ENCODE peak calls at places on chromosomes 2 and 18, in six cellular contexts. Q is ovary, L is A549, Z is K562, X is esophagus muscularis mucosa, H is tibial nerve. B is an unnamed sample.
A peak's percentile ranks its signal among the peaks of the same experiment; 100 is the strongest.

GRCh38 chr2:66122491-66122890 is 312.4 kb upstream of the MEIS1 start:
- DNase-seq in Q (no peak), L (no peak), Z (no peak), X (no peak), H (no peak), B (no peak)

GRCh38 chr2:9665903-9666302 is 35.1 kb upstream of the YWHAQ start:
- DNase-seq in Q (no peak), L (no peak), Z (no peak), X (no peak), H (no peak), B (no peak)

GRCh38 chr2:49351531-49351930 is 197.2 kb upstream of the FSHR start:
- DNase-seq in Q (no peak), L (no peak), Z (no peak), X (no peak), H (no peak), B (no peak)

GRCh38 chr18:48105317-48105716 is 174.9 kb upstream of the SMAD2 start:
- DNase-seq in Q (no peak), L (no peak), Z (no peak), X (no peak), H (no peak), B (no peak)

GRCh38 chr18:48222118-48222517 is 187.1 kb downstream of the ZBTB7C start:
- DNase-seq in Q (peak; percentile 61), L (no peak), Z (no peak), X (peak; percentile 81), H (no peak), B (peak; percentile 61)

GRCh38 chr2:128318776-128319456 is at the start of gene HS6ST1:
- DNase-seq in Q (peak; percentile 93), L (peak; percentile 60), Z (peak; percentile 92), X (peak; percentile 92), H (peak; percentile 81), B (peak; percentile 98)

GRCh38 chr2:181805228-181806038 is 86.1 kb upstream of the ITPRID2 start:
- DNase-seq in Q (no peak), L (no peak), Z (no peak), X (no peak), H (no peak), B (no peak)

GRCh38 chr2:201149064-201149820 is 33.3 kb downstream of the CFLAR start:
- DNase-seq in Q (no peak), L (peak; percentile 58), Z (no peak), X (no peak), H (no peak), B (no peak)

GRCh38 chr2:41020318-41020717 is 568.4 kb upstream of the SLC8A1 start:
- DNase-seq in Q (no peak), L (no peak), Z (no peak), X (no peak), H (no peak), B (no peak)

GRCh38 chr2:95050385-95051300 is 25.1 kb downstream of the MAL start:
- DNase-seq in Q (no peak), L (no peak), Z (no peak), X (no peak), H (no peak), B (no peak)

GRCh38 chr2:201441409-201441808 is 9.8 kb downstream of the TRAK2 start:
- DNase-seq in Q (no peak), L (no peak), Z (no peak), X (no peak), H (no peak), B (no peak)

GRCh38 chr2:1626271-1626681 is 118.0 kb downstream of the PXDN start:
- DNase-seq in Q (no peak), L (no peak), Z (no peak), X (no peak), H (no peak), B (no peak)

GRCh38 chr2:23497063-23497462 is 112.1 kb downstream of the KLHL29 start:
- DNase-seq in Q (no peak), L (no peak), Z (no peak), X (no peak), H (no peak), B (no peak)

GRCh38 chr18:60667016-60667415 is 294.4 kb upstream of the MC4R start:
- DNase-seq in Q (no peak), L (no peak), Z (no peak), X (no peak), H (no peak), B (no peak)

GRCh38 chr18:46073474-46074331 is 1.6 kb upstream of the PSTPIP2 start:
- DNase-seq in Q (no peak), L (no peak), Z (peak; percentile 30), X (peak; percentile 93), H (no peak), B (no peak)

GRCh38 chr2:230913812-230914211 is 11.2 kb downstream of the GPR55 start:
- DNase-seq in Q (no peak), L (no peak), Z (no peak), X (no peak), H (no peak), B (no peak)

GRCh38 chr2:235024191-235024611 is 72.4 kb downstream of the SH3BP4 start:
- DNase-seq in Q (no peak), L (no peak), Z (no peak), X (no peak), H (no peak), B (no peak)

GRCh38 chr18:21760321-21760720 is 19.7 kb downstream of the MIB1 start:
- DNase-seq in Q (no peak), L (no peak), Z (no peak), X (no peak), H (no peak), B (no peak)

GRCh38 chr18:60549338-60549960 is 176.9 kb upstream of the MC4R start:
- DNase-seq in Q (no peak), L (peak; percentile 1), Z (peak; percentile 10), X (no peak), H (no peak), B (no peak)

GRCh38 chr2:141306368-141306767 is 824.4 kb downstream of the LRP1B start:
- DNase-seq in Q (no peak), L (no peak), Z (no peak), X (no peak), H (no peak), B (no peak)

GRCh38 chr2:74845217-74845751 is 11.4 kb downstream of the HK2 start:
- DNase-seq in Q (peak; percentile 58), L (peak; percentile 55), Z (no peak), X (peak; percentile 94), H (peak; percentile 32), B (peak; percentile 97)

GRCh38 chr2:54226224-54226623 is 29.8 kb downstream of the TSPYL6 start:
- DNase-seq in Q (no peak), L (no peak), Z (no peak), X (no peak), H (no peak), B (no peak)

GRCh38 chr2:149466635-149467034 is 120.9 kb downstream of the MMADHC start:
- DNase-seq in Q (no peak), L (no peak), Z (no peak), X (no peak), H (no peak), B (no peak)

GRCh38 chr2:164681009-164681408 is 59.7 kb upstream of the GRB14 start:
- DNase-seq in Q (no peak), L (no peak), Z (no peak), X (no peak), H (no peak), B (no peak)

GRCh38 chr2:228048838-228049490 is 132.5 kb downstream of the SPHKAP start:
- DNase-seq in Q (no peak), L (peak; percentile 41), Z (peak; percentile 2), X (no peak), H (no peak), B (no peak)

GRCh38 chr2:225030089-225030653 is 12.1 kb downstream of the DOCK10 start:
- DNase-seq in Q (no peak), L (no peak), Z (no peak), X (no peak), H (no peak), B (peak; percentile 19)

GRCh38 chr18:30358545-30358944 is 684.0 kb downstream of the DSC3 start:
- DNase-seq in Q (no peak), L (no peak), Z (no peak), X (no peak), H (no peak), B (no peak)

GRCh38 chr2:28635251-28635650 is 116.4 kb upstream of the PPP1CB start:
- DNase-seq in Q (peak; percentile 72), L (no peak), Z (no peak), X (no peak), H (no peak), B (no peak)
- TF ChIP-seq EP300 in Q (no peak), L (no peak), Z (no peak), X (peak; percentile 94), H (peak; percentile 74), B (no peak)

DNA sequence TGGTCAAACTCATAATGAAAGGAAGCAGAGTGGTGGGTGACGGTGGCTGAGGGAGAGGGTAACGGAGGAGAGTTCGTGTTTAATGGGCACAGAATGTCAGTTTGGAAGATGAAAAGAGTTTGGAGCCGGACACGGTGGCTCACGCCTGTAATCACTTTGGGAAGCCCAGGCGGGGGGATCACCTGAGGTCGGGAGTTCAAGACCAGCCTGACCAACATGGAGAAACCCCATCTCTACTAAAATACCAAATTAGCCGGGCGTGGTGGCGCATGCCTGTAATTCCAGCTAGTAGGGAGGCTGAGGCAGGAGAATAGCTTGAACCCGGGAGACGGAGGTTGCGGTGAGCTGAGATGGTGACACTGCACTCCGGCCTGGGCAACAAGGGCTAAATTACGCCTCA is 1.3 kb downstream of the MCM6 start:
- DNase-seq in Q (no peak), L (no peak), Z (no peak), X (no peak), H (no peak), B (no peak)
- H3K4me3 ChIP-seq in Q (no peak overlapping the region), L (peak overlapping the region; percentile 86), Z (peak overlapping the region; percentile 82), X (peak overlapping the region; percentile 82), H (peak overlapping the region; percentile 94), B (peak overlapping the region; percentile 84)

DNA sequence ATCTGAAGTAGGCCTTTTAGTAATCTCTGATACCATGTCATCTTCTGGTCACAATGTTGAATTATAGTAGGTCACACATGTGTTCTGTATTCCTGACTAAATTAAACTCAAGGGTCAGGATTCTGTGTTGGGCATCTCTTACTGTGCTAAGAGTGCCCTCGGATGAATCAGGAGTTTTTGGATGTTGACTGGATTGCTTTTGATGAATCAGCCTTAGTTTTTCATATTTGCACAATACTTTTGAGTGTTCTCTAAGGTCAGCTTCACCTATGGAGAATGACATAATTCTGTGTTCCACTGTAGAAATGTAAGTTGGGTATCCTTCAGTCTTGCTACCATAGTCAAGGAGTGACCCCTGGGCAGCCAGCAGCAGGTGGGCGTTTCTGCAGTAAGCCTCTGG is 190.1 kb downstream of the PTPRM start:
- DNase-seq in Q (no peak), L (no peak), Z (no peak), X (no peak), H (no peak), B (no peak)
- TF ChIP-seq EP300 in Q (no peak), L (no peak), Z (no peak), X (no peak), H (no peak), B (no peak)

GRCh38 chr18:3603460-3604259 is 153.7 kb downstream of the TGIF1 start:
- DNase-seq in Q (no peak), L (no peak), Z (peak; percentile 72), X (no peak), H (no peak), B (peak; percentile 62)

GRCh38 chr18:3605562-3606443 is 155.8 kb downstream of the TGIF1 start:
- DNase-seq in Q (no peak), L (no peak), Z (no peak), X (no peak), H (no peak), B (no peak)

GRCh38 chr18:3604260-3604625 is 154.3 kb downstream of the TGIF1 start:
- DNase-seq in Q (no peak), L (no peak), Z (no peak), X (no peak), H (no peak), B (no peak)

GRCh38 chr18:3607309-3608098 is 157.5 kb downstream of the TGIF1 start:
- DNase-seq in Q (no peak), L (no peak), Z (no peak), X (no peak), H (no peak), B (no peak)

GRCh38 chr18:3604626-3605408 is 154.8 kb downstream of the TGIF1 start:
- DNase-seq in Q (no peak), L (no peak), Z (no peak), X (no peak), H (no peak), B (no peak)
- H3K4me3 ChIP-seq in Q (peak overlapping the region; percentile 8), L (peak overlapping the region; percentile 46), Z (peak overlapping the region; percentile 55), X (peak overlapping the region; percentile 44), H (no peak overlapping the region), B (peak overlapping the region; percentile 49)

B was measured in upper lobe of left lung.